ENCODE peak calls at places on chromosomes 3 and 15, in nine cellular contexts. Z is hepatic stellate cell, D is T-helper 17 cell, X is ovary, U is transverse colon, V is coronary artery, Q is left colon, G is heart right ventricle, R is GM12891. E is an unnamed sample.

GRCh38 chr15:55126111-55126510 is 70.6 kb downstream of the RSL24D1 start:
- DNase-seq in Z (no peak), U (no peak), Q (no peak), G (no peak), R (no peak), D (no peak), X (no peak), V (no peak), E (no peak)

GRCh38 chr3:32109256-32109655 is 2.8 kb downstream of the GPD1L start:
- DNase-seq in G (peak; percentile 84), Q (peak; percentile 66), R (no peak), U (peak; percentile 75), Z (no peak), D (no peak), X (peak; percentile 84), V (peak; percentile 89), E (peak; percentile 98)

GRCh38 chr15:48101376-48101961 is 19.3 kb upstream of the SLC24A5 start:
- DNase-seq in D (no peak), V (no peak), R (no peak), Q (no peak), G (no peak), U (no peak), X (no peak), Z (no peak), E (no peak)

GRCh38 chr3:108403921-108404320 is 106.5 kb downstream of the MYH15 start:
- DNase-seq in R (no peak), G (no peak), U (no peak), Q (no peak), Z (no peak), X (no peak), D (no peak), V (no peak), E (no peak)

GRCh38 chr3:21062724-21063436 is 688.1 kb downstream of the ZNF385D start:
- DNase-seq in Z (no peak), G (peak; percentile 9), U (no peak), X (no peak), V (no peak), D (no peak), Q (no peak), R (no peak), E (no peak)

GRCh38 chr15:82172506-82172905 is 90.0 kb downstream of the EFL1 start:
- DNase-seq in U (no peak), D (no peak), Z (no peak), G (no peak), Q (no peak), R (no peak), V (no peak), X (no peak), E (no peak)

GRCh38 chr15:40340740-40341400 is at the start of gene CCDC9B:
- DNase-seq in Q (peak; percentile 95), Z (peak; percentile 92), U (peak; percentile 96), G (peak; percentile 93), X (peak; percentile 87), D (no peak), R (no peak), V (peak; percentile 94), E (peak; percentile 92)

GRCh38 chr3:61748288-61748687 is 186.9 kb downstream of the PTPRG start:
- DNase-seq in Q (no peak), U (no peak), V (no peak), X (no peak), D (no peak), R (no peak), Z (no peak), G (no peak), E (no peak)

GRCh38 chr3:15998896-15999295 is 175.6 kb upstream of the GALNT15 start:
- DNase-seq in V (no peak), Q (no peak), G (no peak), U (no peak), D (no peak), X (no peak), Z (no peak), R (no peak), E (no peak)

GRCh38 chr3:23809840-23810341 is 4.1 kb downstream of the UBE2E1 start:
- DNase-seq in V (no peak), R (no peak), G (no peak), Q (no peak), Z (no peak), D (no peak), U (no peak), X (no peak), E (no peak)

GRCh38 chr3:192834428-192834827 is 83.2 kb downstream of the MB21D2 start:
- DNase-seq in Q (no peak), R (no peak), V (no peak), D (no peak), U (no peak), Z (no peak), X (no peak), G (no peak), E (no peak)

GRCh38 chr3:119469378-119470189 is 821 bp downstream of the POGLUT1 start:
- DNase-seq in V (peak; percentile 76), D (no peak), G (no peak), Z (peak; percentile 21), U (no peak), Q (no peak), R (no peak), X (peak; percentile 13), E (no peak)

GRCh38 chr3:65425880-65426279 is 612.8 kb downstream of the MAGI1 start:
- DNase-seq in Q (no peak), G (no peak), V (no peak), U (no peak), Z (peak; percentile 10), R (no peak), D (no peak), X (no peak), E (no peak)

GRCh38 chr15:70670680-70671079 is 92.7 kb downstream of the UACA start:
- DNase-seq in X (no peak), V (no peak), R (no peak), U (no peak), Q (no peak), G (no peak), Z (no peak), D (no peak), E (no peak)

GRCh38 chr3:32843504-32844321 is 25.9 kb downstream of the TRIM71 start:
- DNase-seq in Z (no peak), Q (no peak), U (no peak), G (no peak), R (no peak), X (no peak), D (no peak), V (no peak), E (no peak)

GRCh38 chr3:144018776-144019175 is 47.2 kb downstream of the DIPK2A start:
- DNase-seq in G (no peak), Q (no peak), X (no peak), V (no peak), D (no peak), R (no peak), Z (peak; percentile 33), U (no peak), E (no peak)

GRCh38 chr3:176522436-176522835 is 674.8 kb downstream of the TBL1XR1 start:
- DNase-seq in G (no peak), X (no peak), Z (no peak), D (no peak), V (no peak), Q (no peak), R (no peak), U (no peak), E (no peak)

GRCh38 chr3:17798000-17798399 is 55.6 kb upstream of the TBC1D5 start:
- DNase-seq in Q (no peak), V (no peak), Z (no peak), G (no peak), D (no peak), X (no peak), R (no peak), U (no peak), E (no peak)

GRCh38 chr3:62184559-62184958 is 188.8 kb downstream of the FEZF2 start:
- DNase-seq in R (no peak), D (no peak), Z (no peak), V (no peak), U (no peak), X (peak; percentile 58), G (no peak), Q (no peak), E (peak; percentile 28)

GRCh38 chr15:87753539-87753938 is 503.0 kb downstream of the NTRK3 start:
- DNase-seq in V (no peak), U (no peak), D (no peak), Q (no peak), R (no peak), X (no peak), Z (no peak), G (no peak), E (no peak)

GRCh38 chr15:95922431-95922830 is 408.1 kb upstream of the NR2F2 start:
- DNase-seq in G (no peak), Z (no peak), R (no peak), X (no peak), D (no peak), V (no peak), Q (no peak), U (no peak), E (no peak)

GRCh38 chr3:34856081-34856480 is 783.2 kb upstream of the ARPP21 start:
- DNase-seq in Q (no peak), Z (no peak), V (no peak), U (no peak), D (no peak), G (no peak), X (no peak), R (no peak), E (no peak)

GRCh38 chr15:42796955-42797779 is 60.2 kb upstream of the CDAN1 start:
- DNase-seq in U (no peak), V (no peak), R (no peak), G (no peak), Z (no peak), D (no peak), X (no peak), Q (no peak), E (no peak)

GRCh38 chr3:134423153-134423552 is 48.9 kb upstream of the AMOTL2 start:
- DNase-seq in D (no peak), Q (no peak), R (no peak), V (no peak), U (no peak), X (no peak), G (no peak), Z (no peak), E (no peak)

GRCh38 chr3:65635661-65636060 is 403.1 kb downstream of the MAGI1 start:
- DNase-seq in D (no peak), Z (no peak), R (no peak), V (no peak), Q (no peak), G (no peak), U (no peak), X (no peak), E (no peak)

GRCh38 chr3:115623414-115623868 is at the start of gene GAP43:
- DNase-seq in U (no peak), R (no peak), Z (peak; percentile 26), X (peak; percentile 22), D (no peak), V (peak; percentile 74), Q (peak; percentile 3), G (peak; percentile 34), E (peak; percentile 30)

GRCh38 chr15:40873625-40874561 is at the start of gene RHOV:
- DNase-seq in R (peak; percentile 71), X (peak; percentile 21), Z (peak; percentile 52), D (peak; percentile 47), G (no peak), V (no peak), U (peak; percentile 85), Q (peak; percentile 91), E (peak; percentile 66)

GRCh38 chr15:25611603-25612002 is 172.8 kb upstream of the UBE3A start:
- DNase-seq in Z (no peak), G (no peak), U (no peak), R (no peak), D (no peak), V (no peak), Q (no peak), X (no peak), E (peak; percentile 41)

GRCh38 chr15:85116925-85117646 is 135.4 kb downstream of the PDE8A start:
- DNase-seq in V (no peak), D (no peak), R (no peak), G (no peak), Q (no peak), X (no peak), Z (no peak), U (no peak), E (no peak)

GRCh38 chr3:184110316-184110725 is 13.5 kb downstream of the HTR3E start:
- DNase-seq in D (no peak), U (no peak), Q (no peak), G (no peak), X (no peak), V (no peak), Z (no peak), R (no peak), E (no peak)

GRCh38 chr3:135159848-135160247 is 364.8 kb downstream of the EPHB1 start:
- DNase-seq in Q (no peak), V (peak; percentile 14), Z (no peak), U (no peak), G (no peak), X (no peak), R (no peak), D (no peak), E (no peak)